ENCODE peak calls at places on chromosomes 4 and X, in ten cellular contexts. S is DND-41; U is naive thymus-derived CD4-positive, alpha-beta T cell; J is tibial nerve; K is GM23338; W is suprapubic skin; X is lung; E is astrocyte; P is hepatocyte; N is Peyer's patch. T is an unnamed sample.

GRCh38 chr4:54586343-54586953 is 71.3 kb upstream of the KIT start:
- DNase-seq in W (no peak), E (peak; percentile 16), S (no peak), N (no peak), X (no peak), P (peak; percentile 76), J (no peak), U (no peak), K (no peak), T (no peak)

GRCh38 chr4:76377481-76377901 is 43.5 kb downstream of the CCDC158 start:
- DNase-seq in S (no peak), W (no peak), X (no peak), K (peak; percentile 24), N (no peak), E (no peak), U (no peak), J (no peak), P (no peak), T (no peak)

GRCh38 chr4:144531841-144532240 is 114.1 kb upstream of the HHIP start:
- DNase-seq in P (no peak), K (no peak), E (no peak), W (no peak), J (no peak), U (no peak), S (no peak), N (no peak), X (no peak), T (no peak)

GRCh38 chr4:20297800-20298199 is 46.1 kb downstream of the SLIT2 start:
- DNase-seq in X (no peak), U (no peak), N (no peak), K (no peak), P (no peak), J (no peak), W (no peak), E (no peak), S (no peak), T (no peak)

GRCh38 chr4:4855293-4856070 is 4.0 kb upstream of the MSX1 start:
- DNase-seq in J (no peak), U (no peak), S (no peak), P (no peak), E (no peak), N (peak; percentile 15), W (no peak), K (peak; percentile 36), X (no peak), T (peak; percentile 58)

GRCh38 chr4:144709159-144709558 is 63.2 kb downstream of the HHIP start:
- DNase-seq in J (no peak), W (no peak), N (no peak), X (no peak), K (peak; percentile 13), S (no peak), U (no peak), E (peak; percentile 97), P (no peak), T (no peak)

GRCh38 chr4:81467672-81467964 is 4.1 kb downstream of the RASGEF1B start:
- DNase-seq in S (no peak), P (no peak), W (no peak), N (no peak), E (no peak), J (no peak), K (no peak), X (no peak), U (no peak), T (no peak)

GRCh38 chrX:149713279-149714050 is 1.6 kb downstream of the MAGEA11 start:
- DNase-seq in J (no peak), N (no peak), X (no peak), E (no peak), P (no peak), K (no peak), U (no peak), S (no peak), W (no peak), T (no peak)

GRCh38 chr4:66658809-66659208 is 886.5 kb downstream of the CENPC start:
- DNase-seq in S (no peak), U (no peak), W (no peak), P (no peak), N (no peak), E (no peak), K (no peak), J (no peak), X (no peak), T (no peak)

GRCh38 chrX:37846141-37846540 is 1.2 kb downstream of the DYNLT3 start:
- DNase-seq in E (peak; percentile 28), U (peak; percentile 5), S (no peak), P (no peak), K (no peak), X (no peak), W (no peak), N (no peak), J (no peak), T (no peak)
- H3K4me3 ChIP-seq in E (peak overlapping the region; percentile 70), U (peak overlapping the region; percentile 84), S (no peak overlapping the region), P (peak overlapping the region; percentile 7), K (no peak overlapping the region), X (no peak overlapping the region), W (peak overlapping the region; percentile 74), N (no peak overlapping the region), J (no peak overlapping the region), T (no peak overlapping the region)

GRCh38 chr4:157225096-157225495 is 4.6 kb downstream of the GRIA2 start:
- DNase-seq in E (no peak), U (no peak), N (no peak), J (no peak), S (no peak), K (no peak), P (no peak), X (no peak), W (no peak), T (no peak)
- H3K27me3 ChIP-seq in E (peaks cover 15% of the 10 kb centered on the region), U (no peaks in the 10 kb centered on the region), N (peaks cover 7% of the 10 kb centered on the region), J (peaks cover 44% of the 10 kb centered on the region), S (no peaks in the 10 kb centered on the region), K (peaks cover 48% of the 10 kb centered on the region), P (peaks cover 42% of the 10 kb centered on the region), X (peaks cover 12% of the 10 kb centered on the region), W (peaks cover 49% of the 10 kb centered on the region), T (peaks cover 43% of the 10 kb centered on the region)

GRCh38 chr4:159357350-159357749 is 254.5 kb downstream of the RAPGEF2 start:
- DNase-seq in J (no peak), S (no peak), K (no peak), P (no peak), E (no peak), X (no peak), W (no peak), N (no peak), U (no peak), T (no peak)
- H3K36me3 ChIP-seq in J (no peaks in the 10 kb centered on the region), S (peaks cover 32% of the 10 kb centered on the region), K (peaks cover 21% of the 10 kb centered on the region), P (no peaks in the 10 kb centered on the region), E (peaks cover 23% of the 10 kb centered on the region), X (peaks cover 24% of the 10 kb centered on the region), W (peaks cover 39% of the 10 kb centered on the region), N (no peaks in the 10 kb centered on the region), U (peaks cover 21% of the 10 kb centered on the region), T (peaks cover 16% of the 10 kb centered on the region)

DNA sequence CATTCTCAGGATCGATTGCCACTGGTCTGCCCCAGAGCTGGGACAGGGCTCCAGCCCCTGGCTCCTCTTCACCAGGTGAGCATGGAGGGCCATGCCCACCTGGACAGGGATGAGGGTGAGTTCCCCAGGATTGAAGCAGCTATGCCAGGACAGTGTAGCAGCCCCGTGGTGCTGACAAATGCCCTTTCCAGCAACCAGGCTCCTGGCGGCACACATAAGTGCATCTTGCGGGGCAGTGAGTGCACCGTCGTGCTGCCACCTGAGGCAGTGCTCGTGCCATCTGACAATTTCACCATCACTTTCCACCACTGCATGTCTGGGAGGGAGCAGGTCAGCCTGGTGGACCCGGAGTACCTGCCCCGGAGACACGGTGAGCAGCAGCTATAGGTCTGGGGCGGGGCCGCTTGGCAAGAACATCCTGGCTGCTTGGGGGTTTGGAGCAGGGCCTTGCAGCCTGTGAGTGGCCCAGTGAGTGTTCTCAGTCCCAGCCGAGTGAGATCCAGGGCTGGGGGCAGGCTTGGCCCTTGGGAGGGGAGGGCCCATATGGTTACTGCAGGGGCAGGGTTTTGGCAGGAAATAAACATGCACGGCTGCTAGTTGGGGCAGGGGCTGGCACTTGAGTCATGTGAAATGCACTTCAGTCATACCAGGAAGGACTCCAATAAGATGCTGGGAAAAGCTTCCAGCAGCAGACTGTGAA is 6.1 kb downstream of the IL9R start:
- DNase-seq in U (no peak), J (no peak), K (no peak), E (no peak), P (no peak), S (no peak), X (no peak), W (no peak), N (no peak), T (peak; percentile 10)
- H3K4me3 ChIP-seq in U (no peak overlapping the region), J (no peak overlapping the region), K (no peak overlapping the region), E (no peak overlapping the region), P (no peak overlapping the region), S (no peak overlapping the region), X (no peak overlapping the region), W (no peak overlapping the region), N (no peak overlapping the region), T (no peak overlapping the region)

DNA sequence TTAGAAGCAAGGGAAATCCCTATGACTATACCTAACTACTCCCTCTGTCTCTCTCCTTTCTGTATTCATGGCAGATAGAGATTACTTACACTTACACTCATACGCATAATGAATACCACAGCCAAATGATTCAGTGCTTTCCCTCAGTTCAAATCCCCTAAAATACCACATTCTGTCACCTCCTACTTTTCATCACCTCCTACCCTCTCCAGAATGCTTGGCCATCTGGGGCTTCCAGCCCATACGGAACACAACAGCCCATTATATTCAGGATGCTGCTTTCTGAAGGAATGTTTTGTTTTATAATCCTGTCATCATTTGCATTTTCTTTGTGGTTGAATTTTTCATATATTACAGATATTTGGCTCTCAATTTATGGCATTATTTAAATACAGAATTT is 361.6 kb downstream of the GRIA2 start:
- DNase-seq in K (no peak), U (no peak), W (no peak), X (no peak), N (no peak), E (no peak), J (no peak), P (no peak), S (no peak), T (no peak)
- H3K27me3 ChIP-seq in K (no peaks in the 10 kb centered on the region), U (no peaks in the 10 kb centered on the region), W (no peaks in the 10 kb centered on the region), X (no peaks in the 10 kb centered on the region), N (no peaks in the 10 kb centered on the region), E (no peaks in the 10 kb centered on the region), J (no peaks in the 10 kb centered on the region), P (no peaks in the 10 kb centered on the region), S (no peaks in the 10 kb centered on the region), T (no peaks in the 10 kb centered on the region)

GRCh38 chr4:44684648-44685047 is 6.4 kb downstream of the GUF1 start:
- DNase-seq in S (no peak), K (no peak), W (no peak), P (no peak), E (no peak), N (no peak), X (no peak), U (no peak), J (no peak), T (no peak)
- H3K36me3 ChIP-seq in S (peaks cover 84% of the 10 kb centered on the region), K (peaks cover 55% of the 10 kb centered on the region), W (peaks cover 56% of the 10 kb centered on the region), P (no peaks in the 10 kb centered on the region), E (peaks cover 53% of the 10 kb centered on the region), N (no peaks in the 10 kb centered on the region), X (peaks cover 7% of the 10 kb centered on the region), U (peaks cover 38% of the 10 kb centered on the region), J (no peaks in the 10 kb centered on the region), T (peaks cover 9% of the 10 kb centered on the region)

T was measured in H7.